ENCODE peak calls at places on chromosomes 5 and 9, in six cellular contexts. One of them, this sample, is unnamed.

GRCh38 chr9:38316166-38316765 is 76.2 kb upstream of the ALDH1B1 start:
- DNase-seq in GM23248: no peak
- DNase-seq in CD8-positive, alpha-beta T cell: no peak
- DNase-seq in IMR-90: no peak
- DNase-seq in sigmoid colon: no peak
- DNase-seq in adrenal gland: no peak
- DNase-seq in this sample: no peak

GRCh38 chr9:38118862-38119435 is 49.9 kb upstream of the SHB start:
- DNase-seq in adrenal gland: no peak
- DNase-seq in sigmoid colon: no peak
- DNase-seq in CD8-positive, alpha-beta T cell: no peak
- DNase-seq in IMR-90: no peak
- DNase-seq in GM23248: no peak
- DNase-seq in this sample: no peak

GRCh38 chr9:101485873-101486692 is 47.6 kb upstream of the RNF20 start:
- DNase-seq in CD8-positive, alpha-beta T cell: no peak
- DNase-seq in adrenal gland: peak; percentile 47
- DNase-seq in IMR-90: peak; percentile 41
- DNase-seq in GM23248: peak; percentile 71
- DNase-seq in sigmoid colon: no peak
- DNase-seq in this sample: no peak

GRCh38 chr9:35904966-35905781 is 828 bp upstream of the HRCT1 start:
- DNase-seq in adrenal gland: no peak
- DNase-seq in GM23248: peak; percentile 91
- DNase-seq in CD8-positive, alpha-beta T cell: no peak
- DNase-seq in IMR-90: peak; percentile 74
- DNase-seq in sigmoid colon: no peak
- DNase-seq in this sample: no peak

GRCh38 chr5:112555197-112555596 is 136.1 kb upstream of the EPB41L4A start:
- DNase-seq in CD8-positive, alpha-beta T cell: no peak
- DNase-seq in sigmoid colon: no peak
- DNase-seq in IMR-90: no peak
- DNase-seq in adrenal gland: no peak
- DNase-seq in GM23248: no peak
- DNase-seq in this sample: no peak

GRCh38 chr9:69085523-69086283 is 50.2 kb downstream of the FXN start:
- DNase-seq in adrenal gland: no peak
- DNase-seq in CD8-positive, alpha-beta T cell: no peak
- DNase-seq in sigmoid colon: no peak
- DNase-seq in GM23248: peak; percentile 59
- DNase-seq in IMR-90: peak; percentile 53
- DNase-seq in this sample: no peak

GRCh38 chr9:109001275-109001676 is 12.0 kb downstream of the CTNNAL1 start:
- DNase-seq in sigmoid colon: no peak
- DNase-seq in IMR-90: peak; percentile 93
- DNase-seq in adrenal gland: peak; percentile 32
- DNase-seq in GM23248: peak; percentile 92
- DNase-seq in CD8-positive, alpha-beta T cell: no peak
- DNase-seq in this sample: no peak

GRCh38 chr5:21680196-21680595 is 1172.9 kb downstream of the CDH12 start:
- DNase-seq in adrenal gland: peak; percentile 84
- DNase-seq in sigmoid colon: no peak
- DNase-seq in GM23248: peak; percentile 92
- DNase-seq in IMR-90: peak; percentile 93
- DNase-seq in CD8-positive, alpha-beta T cell: no peak
- DNase-seq in this sample: no peak

GRCh38 chr9:36603006-36603405 is 30.3 kb downstream of the MELK start:
- DNase-seq in GM23248: peak; percentile 70
- DNase-seq in CD8-positive, alpha-beta T cell: no peak
- DNase-seq in IMR-90: peak; percentile 66
- DNase-seq in sigmoid colon: no peak
- DNase-seq in adrenal gland: no peak
- DNase-seq in this sample: no peak

GRCh38 chr5:34501840-34502239 is 154.3 kb upstream of the RAI14 start:
- DNase-seq in CD8-positive, alpha-beta T cell: no peak
- DNase-seq in sigmoid colon: no peak
- DNase-seq in IMR-90: no peak
- DNase-seq in adrenal gland: no peak
- DNase-seq in GM23248: peak; percentile 33
- DNase-seq in this sample: no peak

GRCh38 chr5:65103674-65104035 is 334.9 kb downstream of the CWC27 start:
- DNase-seq in sigmoid colon: no peak
- DNase-seq in GM23248: no peak
- DNase-seq in adrenal gland: peak; percentile 7
- DNase-seq in IMR-90: no peak
- DNase-seq in CD8-positive, alpha-beta T cell: no peak
- DNase-seq in this sample: no peak

GRCh38 chr9:69118656-69119055 is 55.4 kb upstream of the TJP2 start:
- DNase-seq in sigmoid colon: no peak
- DNase-seq in IMR-90: no peak
- DNase-seq in CD8-positive, alpha-beta T cell: no peak
- DNase-seq in adrenal gland: no peak
- DNase-seq in GM23248: no peak
- DNase-seq in this sample: no peak

GRCh38 chr5:76733049-76733417 is 17.1 kb downstream of the F2R start:
- DNase-seq in CD8-positive, alpha-beta T cell: no peak
- DNase-seq in GM23248: no peak
- DNase-seq in adrenal gland: no peak
- DNase-seq in sigmoid colon: no peak
- DNase-seq in IMR-90: no peak
- DNase-seq in this sample: peak; percentile 59

GRCh38 chr9:121802753-121803152 is 151.3 kb downstream of the DAB2IP start:
- DNase-seq in IMR-90: no peak
- DNase-seq in GM23248: no peak
- DNase-seq in adrenal gland: no peak
- DNase-seq in sigmoid colon: no peak
- DNase-seq in CD8-positive, alpha-beta T cell: no peak
- DNase-seq in this sample: no peak

GRCh38 chr5:126188804-126189203 is 234.4 kb upstream of the GRAMD2B start:
- DNase-seq in adrenal gland: no peak
- DNase-seq in IMR-90: no peak
- DNase-seq in sigmoid colon: no peak
- DNase-seq in CD8-positive, alpha-beta T cell: no peak
- DNase-seq in GM23248: peak; percentile 6
- DNase-seq in this sample: no peak

GRCh38 chr5:93582677-93583524 is at the start of gene NR2F1:
- DNase-seq in sigmoid colon: peak; percentile 94
- DNase-seq in adrenal gland: peak; percentile 96
- DNase-seq in GM23248: peak; percentile 91
- DNase-seq in CD8-positive, alpha-beta T cell: no peak
- DNase-seq in IMR-90: peak; percentile 99
- DNase-seq in this sample: no peak

GRCh38 chr9:86405926-86406325 is 51.7 kb upstream of the TUT7 start:
- DNase-seq in CD8-positive, alpha-beta T cell: no peak
- DNase-seq in IMR-90: peak; percentile 95
- DNase-seq in GM23248: peak; percentile 95
- DNase-seq in adrenal gland: peak; percentile 71
- DNase-seq in sigmoid colon: no peak
- DNase-seq in this sample: no peak

GRCh38 chr9:109002141-109002540 is 11.2 kb downstream of the CTNNAL1 start:
- DNase-seq in sigmoid colon: no peak
- DNase-seq in CD8-positive, alpha-beta T cell: no peak
- DNase-seq in IMR-90: no peak
- DNase-seq in GM23248: no peak
- DNase-seq in adrenal gland: no peak
- DNase-seq in this sample: no peak

GRCh38 chr5:96037128-96037527 is 75.5 kb upstream of the ELL2 start:
- DNase-seq in GM23248: peak; percentile 70
- DNase-seq in sigmoid colon: no peak
- DNase-seq in IMR-90: peak; percentile 59
- DNase-seq in CD8-positive, alpha-beta T cell: no peak
- DNase-seq in adrenal gland: no peak
- DNase-seq in this sample: no peak

GRCh38 chr9:137252555-137253506 is 1.7 kb downstream of the STPG3 start:
- DNase-seq in IMR-90: no peak
- DNase-seq in CD8-positive, alpha-beta T cell: no peak
- DNase-seq in adrenal gland: no peak
- DNase-seq in sigmoid colon: no peak
- DNase-seq in GM23248: no peak
- DNase-seq in this sample: no peak

GRCh38 chr9:129242971-129243561 is 65.0 kb upstream of the IER5L start:
- DNase-seq in CD8-positive, alpha-beta T cell: no peak
- DNase-seq in adrenal gland: no peak
- DNase-seq in GM23248: peak; percentile 82
- DNase-seq in IMR-90: peak; percentile 70
- DNase-seq in sigmoid colon: peak; percentile 86
- DNase-seq in this sample: no peak

GRCh38 chr9:69667306-69667705 is 4.9 kb downstream of the APBA1 start:
- DNase-seq in sigmoid colon: no peak
- DNase-seq in CD8-positive, alpha-beta T cell: no peak
- DNase-seq in IMR-90: no peak
- DNase-seq in adrenal gland: no peak
- DNase-seq in GM23248: peak; percentile 33
- DNase-seq in this sample: no peak

GRCh38 chr9:38371495-38371894 is 21.0 kb upstream of the ALDH1B1 start:
- DNase-seq in IMR-90: peak; percentile 27
- DNase-seq in CD8-positive, alpha-beta T cell: no peak
- DNase-seq in adrenal gland: peak; percentile 30
- DNase-seq in sigmoid colon: no peak
- DNase-seq in GM23248: peak; percentile 42
- DNase-seq in this sample: no peak

GRCh38 chr5:73534001-73534547 is 31.4 kb downstream of the ANKRA2 start:
- DNase-seq in GM23248: peak; percentile 63
- DNase-seq in IMR-90: peak; percentile 76
- DNase-seq in adrenal gland: peak; percentile 47
- DNase-seq in CD8-positive, alpha-beta T cell: no peak
- DNase-seq in sigmoid colon: no peak
- DNase-seq in this sample: no peak

GRCh38 chr9:129653819-129654528 is 11.5 kb upstream of the PRRX2 start:
- DNase-seq in GM23248: no peak
- DNase-seq in sigmoid colon: no peak
- DNase-seq in CD8-positive, alpha-beta T cell: no peak
- DNase-seq in IMR-90: no peak
- DNase-seq in adrenal gland: no peak
- DNase-seq in this sample: no peak

GRCh38 chr9:115234094-115234493 is 116.1 kb upstream of the TNC start:
- DNase-seq in IMR-90: peak; percentile 91
- DNase-seq in GM23248: peak; percentile 78
- DNase-seq in CD8-positive, alpha-beta T cell: no peak
- DNase-seq in adrenal gland: no peak
- DNase-seq in sigmoid colon: no peak
- DNase-seq in this sample: no peak

GRCh38 chr9:137055385-137056364 is 1.8 kb upstream of the ENTPD2 start:
- DNase-seq in IMR-90: peak; percentile 41
- DNase-seq in adrenal gland: peak; percentile 81
- DNase-seq in sigmoid colon: peak; percentile 97
- DNase-seq in GM23248: peak; percentile 53
- DNase-seq in CD8-positive, alpha-beta T cell: no peak
- DNase-seq in this sample: no peak

GRCh38 chr5:119212666-119213065 is 141.8 kb downstream of the DMXL1 start:
- DNase-seq in sigmoid colon: no peak
- DNase-seq in CD8-positive, alpha-beta T cell: no peak
- DNase-seq in IMR-90: no peak
- DNase-seq in adrenal gland: no peak
- DNase-seq in GM23248: no peak
- DNase-seq in this sample: no peak

GRCh38 chr9:5450360-5451051 is at the start of gene CD274:
- DNase-seq in CD8-positive, alpha-beta T cell: peak; percentile 69
- DNase-seq in GM23248: peak; percentile 95
- DNase-seq in IMR-90: peak; percentile 93
- DNase-seq in sigmoid colon: peak; percentile 93
- DNase-seq in adrenal gland: peak; percentile 93
- DNase-seq in this sample: peak; percentile 79
- H3K27ac ChIP-seq in CD8-positive, alpha-beta T cell: peak within 1 kb of the TSS; percentile 96
- H3K27ac ChIP-seq in GM23248: peak within 1 kb of the TSS; percentile 54
- H3K27ac ChIP-seq in IMR-90: peak within 1 kb of the TSS; percentile 89
- H3K27ac ChIP-seq in sigmoid colon: peak within 1 kb of the TSS; percentile 78
- H3K27ac ChIP-seq in adrenal gland: peak within 1 kb of the TSS; percentile 84
- H3K27ac ChIP-seq in this sample: peak within 1 kb of the TSS; percentile 92

DNA sequence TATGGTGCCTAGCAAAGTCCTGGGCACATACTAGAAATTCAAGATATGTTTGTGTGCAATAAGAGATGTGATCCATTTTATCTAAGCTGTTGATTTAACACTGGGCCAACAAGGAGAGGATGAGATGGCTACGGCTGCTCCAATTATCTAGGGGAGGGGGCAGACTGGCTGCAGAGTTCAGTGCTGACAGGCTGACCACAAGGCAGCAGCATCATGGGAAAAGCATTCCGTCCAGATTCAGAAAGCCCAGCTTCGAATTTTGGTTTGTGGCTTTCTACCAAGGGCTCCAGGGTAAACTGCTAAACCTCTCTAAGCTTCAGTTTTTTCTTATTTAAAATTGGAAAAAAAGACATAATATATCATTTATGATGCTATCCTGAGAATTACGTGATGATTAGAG is 385.1 kb upstream of the DAP start:
- DNase-seq in IMR-90: no peak
- DNase-seq in GM23248: no peak
- DNase-seq in adrenal gland: no peak
- DNase-seq in CD8-positive, alpha-beta T cell: no peak
- DNase-seq in sigmoid colon: no peak
- DNase-seq in this sample: no peak
- H3K4me3 ChIP-seq in IMR-90: no peak overlapping the region
- H3K4me3 ChIP-seq in GM23248: no peak overlapping the region
- H3K4me3 ChIP-seq in adrenal gland: no peak overlapping the region
- H3K4me3 ChIP-seq in CD8-positive, alpha-beta T cell: no peak overlapping the region
- H3K4me3 ChIP-seq in sigmoid colon: no peak overlapping the region
- H3K4me3 ChIP-seq in this sample: no peak overlapping the region

GRCh38 chr5:179606071-179606909 is 17.2 kb downstream of the HNRNPH1 start:
- DNase-seq in GM23248: no peak
- DNase-seq in CD8-positive, alpha-beta T cell: no peak
- DNase-seq in sigmoid colon: peak; percentile 70
- DNase-seq in IMR-90: no peak
- DNase-seq in adrenal gland: no peak
- DNase-seq in this sample: no peak

GRCh38 chr5:179605026-179605833 is 18.2 kb downstream of the HNRNPH1 start:
- DNase-seq in adrenal gland: no peak
- DNase-seq in sigmoid colon: peak; percentile 89
- DNase-seq in GM23248: peak; percentile 49
- DNase-seq in CD8-positive, alpha-beta T cell: no peak
- DNase-seq in IMR-90: peak; percentile 51
- DNase-seq in this sample: no peak

GRCh38 chr5:179608131-179608581 is 15.3 kb downstream of the HNRNPH1 start:
- DNase-seq in sigmoid colon: peak; percentile 64
- DNase-seq in CD8-positive, alpha-beta T cell: no peak
- DNase-seq in adrenal gland: no peak
- DNase-seq in IMR-90: no peak
- DNase-seq in GM23248: no peak
- DNase-seq in this sample: peak; percentile 19

GRCh38 chr5:179606910-179607448 is 16.5 kb downstream of the HNRNPH1 start:
- DNase-seq in IMR-90: no peak
- DNase-seq in GM23248: no peak
- DNase-seq in adrenal gland: no peak
- DNase-seq in CD8-positive, alpha-beta T cell: no peak
- DNase-seq in sigmoid colon: peak; percentile 63
- DNase-seq in this sample: no peak

GRCh38 chr5:179607449-179607931 is 16.0 kb downstream of the HNRNPH1 start:
- DNase-seq in adrenal gland: peak; percentile 91
- DNase-seq in sigmoid colon: peak; percentile 80
- DNase-seq in CD8-positive, alpha-beta T cell: no peak
- DNase-seq in IMR-90: no peak
- DNase-seq in GM23248: peak; percentile 62
- DNase-seq in this sample: no peak
- H3K4me1 ChIP-seq in adrenal gland: peaks cover 23% of the 10 kb centered on the region
- H3K4me1 ChIP-seq in sigmoid colon: no peaks in the 10 kb centered on the region
- H3K4me1 ChIP-seq in CD8-positive, alpha-beta T cell: peaks cover 25% of the 10 kb centered on the region
- H3K4me1 ChIP-seq in IMR-90: peaks cover 8% of the 10 kb centered on the region
- H3K4me1 ChIP-seq in GM23248: no peaks in the 10 kb centered on the region
- H3K4me1 ChIP-seq in this sample: peaks cover 16% of the 10 kb centered on the region

DNA sequence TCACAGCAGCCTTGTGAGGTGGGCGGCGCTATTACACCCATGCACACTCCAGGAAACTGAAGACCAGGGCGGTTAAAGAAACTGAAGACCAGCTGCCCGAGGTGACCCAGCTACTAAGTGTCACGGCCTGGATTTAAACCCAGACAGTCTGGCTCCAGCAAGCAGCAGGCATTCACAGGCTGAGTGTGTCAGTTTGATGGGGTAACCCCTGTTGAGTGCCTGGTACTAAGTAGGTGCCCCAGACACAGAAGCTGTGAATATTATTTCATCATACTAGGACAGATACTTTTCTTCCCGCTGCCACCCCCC is 7.3 kb downstream of the ENG start:
- DNase-seq in sigmoid colon: no peak
- DNase-seq in IMR-90: no peak
- DNase-seq in GM23248: peak; percentile 59
- DNase-seq in CD8-positive, alpha-beta T cell: no peak
- DNase-seq in adrenal gland: no peak
- DNase-seq in this sample: no peak
- H3K27ac ChIP-seq in sigmoid colon: peak overlapping the region; percentile 66
- H3K27ac ChIP-seq in IMR-90: peak overlapping the region; percentile 7
- H3K27ac ChIP-seq in GM23248: peak overlapping the region; percentile 51
- H3K27ac ChIP-seq in CD8-positive, alpha-beta T cell: no peak overlapping the region
- H3K27ac ChIP-seq in adrenal gland: peak overlapping the region; percentile 89
- H3K27ac ChIP-seq in this sample: no peak overlapping the region

This sample was measured in CD8-positive, alpha-beta memory T cell.